ENCODE peak calls at places on chromosomes 13 and 19, in eight cellular contexts. One of them, this sample, is unnamed.

GRCh38 chr19:38252935-38253691 is 3.1 kb downstream of the PPP1R14A start:
- DNase-seq in activated CD8-positive, alpha-beta T cell treated with anti-CD3 and anti-CD28 coated beads for 36 hours: no peak
- DNase-seq in AG10803: no peak
- DNase-seq in right lobe of liver: peak
- DNase-seq in brain microvascular endothelial cell: no peak
- DNase-seq in ascending aorta: peak
- DNase-seq in fibroblast of mammary gland: no peak
- DNase-seq in transverse colon: no peak
- DNase-seq in this sample: no peak

GRCh38 chr19:49506575-49507105 is 5.8 kb upstream of the FCGRT start:
- DNase-seq in AG10803: no peak
- DNase-seq in activated CD8-positive, alpha-beta T cell treated with anti-CD3 and anti-CD28 coated beads for 36 hours: peak
- DNase-seq in right lobe of liver: peak
- DNase-seq in transverse colon: peak
- DNase-seq in fibroblast of mammary gland: peak
- DNase-seq in ascending aorta: no peak
- DNase-seq in brain microvascular endothelial cell: no peak
- DNase-seq in this sample: no peak

GRCh38 chr13:99970761-99971575 is 599 bp downstream of the ZIC5 start:
- DNase-seq in activated CD8-positive, alpha-beta T cell treated with anti-CD3 and anti-CD28 coated beads for 36 hours: no peak
- DNase-seq in ascending aorta: no peak
- DNase-seq in right lobe of liver: no peak
- DNase-seq in AG10803: no peak
- DNase-seq in brain microvascular endothelial cell: no peak
- DNase-seq in transverse colon: no peak
- DNase-seq in fibroblast of mammary gland: no peak
- DNase-seq in this sample: no peak

GRCh38 chr13:48094404-48094780 is 512 bp downstream of the MED4 start:
- DNase-seq in right lobe of liver: no peak
- DNase-seq in ascending aorta: no peak
- DNase-seq in AG10803: peak
- DNase-seq in activated CD8-positive, alpha-beta T cell treated with anti-CD3 and anti-CD28 coated beads for 36 hours: no peak
- DNase-seq in fibroblast of mammary gland: no peak
- DNase-seq in transverse colon: no peak
- DNase-seq in brain microvascular endothelial cell: no peak
- DNase-seq in this sample: no peak

GRCh38 chr13:111281751-111282311 is 38.6 kb upstream of the TEX29 start:
- DNase-seq in ascending aorta: no peak
- DNase-seq in AG10803: peak
- DNase-seq in fibroblast of mammary gland: peak
- DNase-seq in brain microvascular endothelial cell: peak
- DNase-seq in right lobe of liver: no peak
- DNase-seq in transverse colon: no peak
- DNase-seq in activated CD8-positive, alpha-beta T cell treated with anti-CD3 and anti-CD28 coated beads for 36 hours: no peak
- DNase-seq in this sample: no peak

GRCh38 chr19:13537454-13537853 is 31.2 kb upstream of the CACNA1A start:
- DNase-seq in fibroblast of mammary gland: no peak
- DNase-seq in ascending aorta: no peak
- DNase-seq in AG10803: no peak
- DNase-seq in brain microvascular endothelial cell: no peak
- DNase-seq in right lobe of liver: no peak
- DNase-seq in transverse colon: no peak
- DNase-seq in activated CD8-positive, alpha-beta T cell treated with anti-CD3 and anti-CD28 coated beads for 36 hours: no peak
- DNase-seq in this sample: no peak

GRCh38 chr19:11288349-11288748 is 7.6 kb upstream of the TSPAN16 start:
- DNase-seq in brain microvascular endothelial cell: peak
- DNase-seq in transverse colon: no peak
- DNase-seq in AG10803: peak
- DNase-seq in ascending aorta: no peak
- DNase-seq in activated CD8-positive, alpha-beta T cell treated with anti-CD3 and anti-CD28 coated beads for 36 hours: no peak
- DNase-seq in right lobe of liver: no peak
- DNase-seq in fibroblast of mammary gland: peak
- DNase-seq in this sample: no peak

GRCh38 chr13:46609052-46609451 is 56.1 kb downstream of the LRCH1 start:
- DNase-seq in fibroblast of mammary gland: no peak
- DNase-seq in activated CD8-positive, alpha-beta T cell treated with anti-CD3 and anti-CD28 coated beads for 36 hours: no peak
- DNase-seq in right lobe of liver: no peak
- DNase-seq in brain microvascular endothelial cell: no peak
- DNase-seq in ascending aorta: no peak
- DNase-seq in AG10803: no peak
- DNase-seq in transverse colon: no peak
- DNase-seq in this sample: no peak

GRCh38 chr19:14182481-14182880 is 23.5 kb downstream of the ADGRL1 start:
- DNase-seq in activated CD8-positive, alpha-beta T cell treated with anti-CD3 and anti-CD28 coated beads for 36 hours: no peak
- DNase-seq in ascending aorta: no peak
- DNase-seq in transverse colon: no peak
- DNase-seq in AG10803: no peak
- DNase-seq in brain microvascular endothelial cell: no peak
- DNase-seq in fibroblast of mammary gland: no peak
- DNase-seq in right lobe of liver: no peak
- DNase-seq in this sample: no peak

GRCh38 chr13:65555973-65556372 is 1674.2 kb downstream of the PCDH9 start:
- DNase-seq in right lobe of liver: no peak
- DNase-seq in brain microvascular endothelial cell: no peak
- DNase-seq in transverse colon: no peak
- DNase-seq in fibroblast of mammary gland: no peak
- DNase-seq in ascending aorta: no peak
- DNase-seq in activated CD8-positive, alpha-beta T cell treated with anti-CD3 and anti-CD28 coated beads for 36 hours: no peak
- DNase-seq in AG10803: no peak
- DNase-seq in this sample: no peak

GRCh38 chr13:95950103-95950502 is 103.1 kb downstream of the UGGT2 start:
- DNase-seq in AG10803: no peak
- DNase-seq in activated CD8-positive, alpha-beta T cell treated with anti-CD3 and anti-CD28 coated beads for 36 hours: no peak
- DNase-seq in brain microvascular endothelial cell: no peak
- DNase-seq in right lobe of liver: no peak
- DNase-seq in transverse colon: no peak
- DNase-seq in fibroblast of mammary gland: no peak
- DNase-seq in ascending aorta: no peak
- DNase-seq in this sample: no peak

GRCh38 chr19:4722671-4723464 is 774 bp downstream of the DPP9 start:
- DNase-seq in AG10803: peak
- DNase-seq in right lobe of liver: peak
- DNase-seq in fibroblast of mammary gland: peak
- DNase-seq in activated CD8-positive, alpha-beta T cell treated with anti-CD3 and anti-CD28 coated beads for 36 hours: peak
- DNase-seq in ascending aorta: no peak
- DNase-seq in brain microvascular endothelial cell: peak
- DNase-seq in transverse colon: no peak
- DNase-seq in this sample: no peak

GRCh38 chr13:72180253-72180952 is 313.4 kb upstream of the DACH1 start:
- DNase-seq in transverse colon: no peak
- DNase-seq in fibroblast of mammary gland: no peak
- DNase-seq in AG10803: peak
- DNase-seq in ascending aorta: no peak
- DNase-seq in brain microvascular endothelial cell: peak
- DNase-seq in activated CD8-positive, alpha-beta T cell treated with anti-CD3 and anti-CD28 coated beads for 36 hours: no peak
- DNase-seq in right lobe of liver: peak
- DNase-seq in this sample: peak

GRCh38 chr19:10269333-10270179 is 1.4 kb upstream of the ICAM1 start:
- DNase-seq in fibroblast of mammary gland: peak
- DNase-seq in transverse colon: peak
- DNase-seq in activated CD8-positive, alpha-beta T cell treated with anti-CD3 and anti-CD28 coated beads for 36 hours: peak
- DNase-seq in brain microvascular endothelial cell: peak
- DNase-seq in ascending aorta: peak
- DNase-seq in right lobe of liver: peak
- DNase-seq in AG10803: peak
- DNase-seq in this sample: peak

GRCh38 chr19:55528030-55528801 is 8.7 kb downstream of the SBK2 start:
- DNase-seq in activated CD8-positive, alpha-beta T cell treated with anti-CD3 and anti-CD28 coated beads for 36 hours: no peak
- DNase-seq in transverse colon: no peak
- DNase-seq in brain microvascular endothelial cell: no peak
- DNase-seq in right lobe of liver: no peak
- DNase-seq in ascending aorta: no peak
- DNase-seq in AG10803: peak
- DNase-seq in fibroblast of mammary gland: no peak
- DNase-seq in this sample: no peak

GRCh38 chr19:48512504-48513288 is 1.1 kb upstream of the LMTK3 start:
- DNase-seq in right lobe of liver: no peak
- DNase-seq in fibroblast of mammary gland: no peak
- DNase-seq in ascending aorta: no peak
- DNase-seq in brain microvascular endothelial cell: no peak
- DNase-seq in transverse colon: no peak
- DNase-seq in AG10803: no peak
- DNase-seq in activated CD8-positive, alpha-beta T cell treated with anti-CD3 and anti-CD28 coated beads for 36 hours: no peak
- DNase-seq in this sample: no peak

GRCh38 chr13:55013051-55013450 is 1984.4 kb downstream of the OLFM4 start:
- DNase-seq in activated CD8-positive, alpha-beta T cell treated with anti-CD3 and anti-CD28 coated beads for 36 hours: no peak
- DNase-seq in transverse colon: no peak
- DNase-seq in right lobe of liver: no peak
- DNase-seq in brain microvascular endothelial cell: no peak
- DNase-seq in fibroblast of mammary gland: no peak
- DNase-seq in ascending aorta: no peak
- DNase-seq in AG10803: no peak
- DNase-seq in this sample: no peak

GRCh38 chr19:45717131-45717982 is 13.3 kb downstream of the FBXO46 start:
- DNase-seq in brain microvascular endothelial cell: peak
- DNase-seq in activated CD8-positive, alpha-beta T cell treated with anti-CD3 and anti-CD28 coated beads for 36 hours: peak
- DNase-seq in fibroblast of mammary gland: peak
- DNase-seq in ascending aorta: peak
- DNase-seq in transverse colon: peak
- DNase-seq in AG10803: peak
- DNase-seq in right lobe of liver: peak
- DNase-seq in this sample: peak

GRCh38 chr13:40666905-40667621 is 622 bp upstream of the FOXO1 start:
- DNase-seq in right lobe of liver: peak
- DNase-seq in brain microvascular endothelial cell: no peak
- DNase-seq in ascending aorta: no peak
- DNase-seq in AG10803: no peak
- DNase-seq in fibroblast of mammary gland: no peak
- DNase-seq in activated CD8-positive, alpha-beta T cell treated with anti-CD3 and anti-CD28 coated beads for 36 hours: peak
- DNase-seq in transverse colon: peak
- DNase-seq in this sample: no peak

GRCh38 chr13:84962141-84962750 is 837.0 kb downstream of the SLITRK6 start:
- DNase-seq in fibroblast of mammary gland: no peak
- DNase-seq in transverse colon: no peak
- DNase-seq in brain microvascular endothelial cell: no peak
- DNase-seq in activated CD8-positive, alpha-beta T cell treated with anti-CD3 and anti-CD28 coated beads for 36 hours: no peak
- DNase-seq in right lobe of liver: no peak
- DNase-seq in AG10803: no peak
- DNase-seq in ascending aorta: no peak
- DNase-seq in this sample: no peak

GRCh38 chr13:106114981-106115554 is 420.4 kb downstream of the EFNB2 start:
- DNase-seq in fibroblast of mammary gland: peak
- DNase-seq in activated CD8-positive, alpha-beta T cell treated with anti-CD3 and anti-CD28 coated beads for 36 hours: no peak
- DNase-seq in transverse colon: no peak
- DNase-seq in brain microvascular endothelial cell: no peak
- DNase-seq in right lobe of liver: no peak
- DNase-seq in AG10803: peak
- DNase-seq in ascending aorta: no peak
- DNase-seq in this sample: peak

GRCh38 chr13:29536853-29537252 is 58.6 kb downstream of the SLC7A1 start:
- DNase-seq in brain microvascular endothelial cell: no peak
- DNase-seq in AG10803: no peak
- DNase-seq in fibroblast of mammary gland: no peak
- DNase-seq in right lobe of liver: no peak
- DNase-seq in transverse colon: no peak
- DNase-seq in activated CD8-positive, alpha-beta T cell treated with anti-CD3 and anti-CD28 coated beads for 36 hours: no peak
- DNase-seq in ascending aorta: no peak
- DNase-seq in this sample: no peak

GRCh38 chr13:29537736-29538624 is 57.5 kb downstream of the SLC7A1 start:
- DNase-seq in AG10803: peak
- DNase-seq in right lobe of liver: no peak
- DNase-seq in activated CD8-positive, alpha-beta T cell treated with anti-CD3 and anti-CD28 coated beads for 36 hours: no peak
- DNase-seq in ascending aorta: no peak
- DNase-seq in fibroblast of mammary gland: no peak
- DNase-seq in brain microvascular endothelial cell: no peak
- DNase-seq in transverse colon: no peak
- DNase-seq in this sample: no peak

GRCh38 chr13:29540334-29540733 is 55.2 kb downstream of the SLC7A1 start:
- DNase-seq in ascending aorta: no peak
- DNase-seq in AG10803: no peak
- DNase-seq in transverse colon: no peak
- DNase-seq in right lobe of liver: no peak
- DNase-seq in brain microvascular endothelial cell: no peak
- DNase-seq in activated CD8-positive, alpha-beta T cell treated with anti-CD3 and anti-CD28 coated beads for 36 hours: no peak
- DNase-seq in fibroblast of mammary gland: no peak
- DNase-seq in this sample: no peak

GRCh38 chr13:29539866-29540265 is 55.6 kb downstream of the SLC7A1 start:
- DNase-seq in fibroblast of mammary gland: no peak
- DNase-seq in AG10803: no peak
- DNase-seq in transverse colon: no peak
- DNase-seq in activated CD8-positive, alpha-beta T cell treated with anti-CD3 and anti-CD28 coated beads for 36 hours: no peak
- DNase-seq in brain microvascular endothelial cell: no peak
- DNase-seq in right lobe of liver: no peak
- DNase-seq in ascending aorta: no peak
- DNase-seq in this sample: no peak

GRCh38 chr13:29538625-29538976 is 56.9 kb downstream of the SLC7A1 start:
- DNase-seq in activated CD8-positive, alpha-beta T cell treated with anti-CD3 and anti-CD28 coated beads for 36 hours: no peak
- DNase-seq in brain microvascular endothelial cell: no peak
- DNase-seq in ascending aorta: no peak
- DNase-seq in right lobe of liver: no peak
- DNase-seq in fibroblast of mammary gland: no peak
- DNase-seq in AG10803: peak
- DNase-seq in transverse colon: no peak
- DNase-seq in this sample: no peak
- TF ChIP-seq CTCF in activated CD8-positive, alpha-beta T cell treated with anti-CD3 and anti-CD28 coated beads for 36 hours: no peak
- TF ChIP-seq CTCF in brain microvascular endothelial cell: no peak
- TF ChIP-seq CTCF in ascending aorta: no peak
- TF ChIP-seq CTCF in right lobe of liver: no peak
- TF ChIP-seq CTCF in fibroblast of mammary gland: no peak
- TF ChIP-seq CTCF in AG10803: no peak
- TF ChIP-seq CTCF in transverse colon: no peak
- TF ChIP-seq CTCF in this sample: no peak

GRCh38 chr19:42293539-42293938 is 8.4 kb upstream of the PRR19 start:
- DNase-seq in ascending aorta: no peak
- DNase-seq in AG10803: no peak
- DNase-seq in right lobe of liver: peak
- DNase-seq in brain microvascular endothelial cell: no peak
- DNase-seq in fibroblast of mammary gland: no peak
- DNase-seq in transverse colon: no peak
- DNase-seq in activated CD8-positive, alpha-beta T cell treated with anti-CD3 and anti-CD28 coated beads for 36 hours: no peak
- DNase-seq in this sample: no peak
- TF ChIP-seq CTCF in ascending aorta: no peak
- TF ChIP-seq CTCF in AG10803: no peak
- TF ChIP-seq CTCF in right lobe of liver: no peak
- TF ChIP-seq CTCF in brain microvascular endothelial cell: peak
- TF ChIP-seq CTCF in fibroblast of mammary gland: no peak
- TF ChIP-seq CTCF in transverse colon: no peak
- TF ChIP-seq CTCF in activated CD8-positive, alpha-beta T cell treated with anti-CD3 and anti-CD28 coated beads for 36 hours: no peak
- TF ChIP-seq CTCF in this sample: no peak

GRCh38 chr19:3440082-3440481 is 40.2 kb downstream of the SMIM24 start:
- DNase-seq in ascending aorta: no peak
- DNase-seq in AG10803: no peak
- DNase-seq in brain microvascular endothelial cell: no peak
- DNase-seq in fibroblast of mammary gland: peak
- DNase-seq in transverse colon: peak
- DNase-seq in activated CD8-positive, alpha-beta T cell treated with anti-CD3 and anti-CD28 coated beads for 36 hours: peak
- DNase-seq in right lobe of liver: no peak
- DNase-seq in this sample: no peak
- TF ChIP-seq CTCF in ascending aorta: peak
- TF ChIP-seq CTCF in AG10803: peak
- TF ChIP-seq CTCF in brain microvascular endothelial cell: peak
- TF ChIP-seq CTCF in fibroblast of mammary gland: peak
- TF ChIP-seq CTCF in transverse colon: peak
- TF ChIP-seq CTCF in activated CD8-positive, alpha-beta T cell treated with anti-CD3 and anti-CD28 coated beads for 36 hours: peak
- TF ChIP-seq CTCF in right lobe of liver: peak
- TF ChIP-seq CTCF in this sample: peak

DNA sequence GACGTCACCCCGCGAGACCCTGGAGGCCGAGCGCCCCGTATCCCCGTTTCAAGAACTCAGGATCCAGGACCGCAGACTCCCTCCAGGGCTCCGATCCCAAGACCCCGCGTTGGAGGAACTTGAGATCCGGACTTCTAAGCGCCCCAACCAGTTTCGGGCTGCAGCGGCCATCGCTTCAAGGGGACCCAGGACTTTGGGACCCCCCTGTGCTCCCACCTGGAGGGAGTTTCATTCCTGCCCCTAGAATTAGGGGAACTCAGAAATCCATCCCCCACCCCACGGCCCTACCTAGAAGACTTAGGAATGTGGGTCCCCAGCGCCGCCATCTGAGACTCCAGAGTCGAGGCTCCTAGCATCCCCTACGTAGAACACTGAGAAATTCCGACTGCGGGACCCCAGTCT is 399 bp downstream of the PLEKHG2 start:
- DNase-seq in AG10803: no peak
- DNase-seq in brain microvascular endothelial cell: no peak
- DNase-seq in ascending aorta: no peak
- DNase-seq in fibroblast of mammary gland: no peak
- DNase-seq in activated CD8-positive, alpha-beta T cell treated with anti-CD3 and anti-CD28 coated beads for 36 hours: no peak
- DNase-seq in transverse colon: no peak
- DNase-seq in right lobe of liver: no peak
- DNase-seq in this sample: no peak
- TF ChIP-seq CTCF in AG10803: no peak
- TF ChIP-seq CTCF in brain microvascular endothelial cell: no peak
- TF ChIP-seq CTCF in ascending aorta: no peak
- TF ChIP-seq CTCF in fibroblast of mammary gland: no peak
- TF ChIP-seq CTCF in activated CD8-positive, alpha-beta T cell treated with anti-CD3 and anti-CD28 coated beads for 36 hours: no peak
- TF ChIP-seq CTCF in transverse colon: no peak
- TF ChIP-seq CTCF in right lobe of liver: no peak
- TF ChIP-seq CTCF in this sample: no peak